ENCODE peak calls at places on chromosomes 2 and 18, in four cellular contexts. M, T, X and V are unnamed samples.

GRCh38 chr2:193303464-193303863 is 1108.7 kb upstream of the TMEFF2 start:
- DNase-seq in X (no peak), M (no peak), T (no peak), V (no peak)

GRCh38 chr2:63598971-63599370 is 10.2 kb downstream of the MDH1 start:
- DNase-seq in M (no peak), T (no peak), X (no peak), V (no peak)

GRCh38 chr18:23330423-23330822 is 122.7 kb upstream of the RIOK3 start:
- DNase-seq in T (no peak), X (no peak), M (no peak), V (no peak)

GRCh38 chr2:8365331-8365910 is 316.4 kb upstream of the ID2 start:
- DNase-seq in M (no peak), T (no peak), X (no peak), V (no peak)

GRCh38 chr2:102276549-102277201 is 34.7 kb upstream of the IL1RL1 start:
- DNase-seq in M (no peak), X (no peak), T (no peak), V (no peak)

GRCh38 chr18:79902075-79902474 is 49.4 kb downstream of the SLC66A2 start:
- DNase-seq in T (no peak), M (no peak), X (no peak), V (no peak)

GRCh38 chr2:200509608-200510433 is at the start of gene KCTD18:
- DNase-seq in T (peak), M (peak), X (peak), V (peak)

GRCh38 chr2:46248171-46248570 is 49.0 kb upstream of the EPAS1 start:
- DNase-seq in M (no peak), X (no peak), T (no peak), V (no peak)

GRCh38 chr2:230694241-230694640 is 18.4 kb upstream of the CAB39 start:
- DNase-seq in M (no peak), X (no peak), T (no peak), V (no peak)

GRCh38 chr2:12804141-12804857 is 87.6 kb downstream of the TRIB2 start:
- DNase-seq in M (no peak), T (no peak), X (no peak), V (no peak)

GRCh38 chr18:67417864-67418523 is 98.5 kb downstream of the DSEL start:
- DNase-seq in M (no peak), T (no peak), X (no peak), V (no peak)

GRCh38 chr2:72694715-72695496 is 130.9 kb downstream of the EXOC6B start:
- DNase-seq in M (no peak), T (peak), X (no peak), V (no peak)

GRCh38 chr2:43222472-43223146 is 3.8 kb downstream of the ZFP36L2 start:
- DNase-seq in M (no peak), X (no peak), T (no peak), V (no peak)

GRCh38 chr2:36137612-36138011 is 218.0 kb upstream of the CRIM1 start:
- DNase-seq in T (no peak), X (no peak), M (no peak), V (no peak)

GRCh38 chr2:118808429-118808809 is 39.0 kb downstream of the EN1 start:
- DNase-seq in X (no peak), T (peak), M (no peak), V (no peak)

GRCh38 chr2:230411484-230412368 is 4.3 kb upstream of the SP100 start:
- DNase-seq in T (peak), M (no peak), X (no peak), V (peak)

GRCh38 chr2:62817348-62817747 is 111.8 kb downstream of the EHBP1 start:
- DNase-seq in M (no peak), T (no peak), X (no peak), V (no peak)

GRCh38 chr18:6947328-6948030 is 170.1 kb downstream of the LAMA1 start:
- DNase-seq in T (no peak), X (no peak), M (no peak), V (no peak)

GRCh38 chr2:96907405-96908041 is 37.6 kb upstream of the SEMA4C start:
- DNase-seq in X (peak), M (no peak), T (peak), V (no peak)

GRCh38 chr2:121502781-121503180 is 27.9 kb upstream of the RNU4ATAC start:
- DNase-seq in X (no peak), T (no peak), M (no peak), V (no peak)

GRCh38 chr2:5908030-5908429 is 215.8 kb downstream of the SOX11 start:
- DNase-seq in T (no peak), X (no peak), M (no peak), V (no peak)